ENCODE peak calls at places on chromosomes 13 and 19, in four cellular contexts. One of them, this sample, is unnamed.

GRCh38 chr19:30739394-30739793 is 367.2 kb downstream of the ZNF536 start:
- DNase-seq in progenitor cell of endocrine pancreas: no peak
- DNase-seq in endodermal cell: no peak
- DNase-seq in ascending aorta: no peak
- DNase-seq in this sample: no peak

GRCh38 chr19:50982186-50982585 is 1.5 kb downstream of the KLK7 start:
- DNase-seq in endodermal cell: peak; percentile 52
- DNase-seq in progenitor cell of endocrine pancreas: no peak
- DNase-seq in ascending aorta: no peak
- DNase-seq in this sample: no peak

GRCh38 chr13:44471686-44472085 is 98.1 kb downstream of the SERP2 start:
- DNase-seq in progenitor cell of endocrine pancreas: no peak
- DNase-seq in endodermal cell: no peak
- DNase-seq in ascending aorta: no peak
- DNase-seq in this sample: no peak

GRCh38 chr13:93227906-93228801 is 1.5 kb downstream of the GPC6 start:
- DNase-seq in ascending aorta: peak; percentile 81
- DNase-seq in progenitor cell of endocrine pancreas: peak; percentile 71
- DNase-seq in endodermal cell: peak; percentile 89
- DNase-seq in this sample: peak; percentile 49

GRCh38 chr13:111079375-111079774 is 35.7 kb upstream of the ARHGEF7 start:
- DNase-seq in ascending aorta: no peak
- DNase-seq in progenitor cell of endocrine pancreas: no peak
- DNase-seq in endodermal cell: no peak
- DNase-seq in this sample: no peak

GRCh38 chr19:16308081-16308480 is 16.5 kb upstream of the KLF2 start:
- DNase-seq in progenitor cell of endocrine pancreas: no peak
- DNase-seq in endodermal cell: no peak
- DNase-seq in ascending aorta: no peak
- DNase-seq in this sample: no peak

GRCh38 chr19:42628411-42629135 is 33.8 kb upstream of the CEACAM8 start:
- DNase-seq in endodermal cell: no peak
- DNase-seq in ascending aorta: no peak
- DNase-seq in progenitor cell of endocrine pancreas: no peak
- DNase-seq in this sample: no peak

GRCh38 chr13:45341799-45342584 is 1.0 kb upstream of the TPT1 start:
- DNase-seq in progenitor cell of endocrine pancreas: no peak
- DNase-seq in endodermal cell: no peak
- DNase-seq in ascending aorta: peak; percentile 88
- DNase-seq in this sample: no peak

GRCh38 chr19:47273313-47274070 is 1.2 kb upstream of the INAFM1 start:
- DNase-seq in ascending aorta: peak; percentile 97
- DNase-seq in progenitor cell of endocrine pancreas: peak; percentile 78
- DNase-seq in endodermal cell: peak; percentile 98
- DNase-seq in this sample: peak; percentile 84

GRCh38 chr13:110102053-110102452 is 204.9 kb downstream of the COL4A1 start:
- DNase-seq in endodermal cell: no peak
- DNase-seq in ascending aorta: no peak
- DNase-seq in progenitor cell of endocrine pancreas: no peak
- DNase-seq in this sample: no peak

GRCh38 chr19:17441241-17442135 is 7.0 kb downstream of the TMEM221 start:
- DNase-seq in progenitor cell of endocrine pancreas: no peak
- DNase-seq in ascending aorta: no peak
- DNase-seq in endodermal cell: peak; percentile 74
- DNase-seq in this sample: no peak

GRCh38 chr13:32577032-32577431 is 9.2 kb upstream of the PDS5B start:
- DNase-seq in endodermal cell: no peak
- DNase-seq in progenitor cell of endocrine pancreas: no peak
- DNase-seq in ascending aorta: no peak
- DNase-seq in this sample: no peak

GRCh38 chr13:95791084-95791722 is 114.3 kb downstream of the DNAJC3 start:
- DNase-seq in progenitor cell of endocrine pancreas: no peak
- DNase-seq in endodermal cell: no peak
- DNase-seq in ascending aorta: no peak
- DNase-seq in this sample: no peak

GRCh38 chr13:30745917-30746686 is 10.8 kb downstream of the ALOX5AP start:
- DNase-seq in endodermal cell: no peak
- DNase-seq in progenitor cell of endocrine pancreas: no peak
- DNase-seq in ascending aorta: no peak
- DNase-seq in this sample: no peak

DNA sequence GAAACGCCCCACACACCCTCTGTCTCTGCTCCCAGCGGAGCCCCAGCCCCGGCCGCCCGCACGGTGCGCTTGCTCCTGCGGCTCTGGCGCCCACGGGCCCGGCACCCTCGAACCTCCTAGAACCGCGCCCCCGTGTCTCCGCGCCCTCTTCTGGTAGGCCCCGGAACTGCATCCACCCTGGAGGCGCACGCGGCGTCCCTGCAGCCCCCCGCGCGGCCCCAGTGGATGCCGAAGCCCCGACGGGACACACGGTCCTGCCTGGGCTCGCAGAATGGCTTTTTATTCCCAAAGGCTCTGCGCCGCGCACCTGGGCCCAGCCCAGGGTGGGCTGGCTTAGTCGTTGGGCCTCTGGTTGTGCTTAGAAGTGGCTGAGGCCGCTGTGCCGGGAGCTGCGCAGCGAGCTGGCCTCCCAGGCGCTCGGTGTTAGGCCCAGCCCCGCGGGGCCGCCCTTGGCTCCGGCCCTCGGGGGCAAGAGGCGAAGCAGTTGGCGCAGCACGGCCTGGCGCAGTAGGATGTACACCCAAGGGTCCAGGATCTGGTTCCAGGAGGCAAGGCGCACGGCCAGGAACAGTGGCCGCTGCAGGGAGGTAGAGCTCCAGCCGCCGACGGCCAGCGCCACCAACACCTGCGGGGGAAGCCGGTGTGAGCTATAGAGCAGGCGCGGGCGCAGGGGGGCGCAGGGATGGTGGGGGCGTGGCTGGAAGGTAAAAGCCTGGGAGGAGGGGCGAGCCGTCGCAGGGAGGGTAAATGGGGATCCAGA is 2.8 kb downstream of the PTGER1 start:
- DNase-seq in ascending aorta: peak; percentile 79
- DNase-seq in progenitor cell of endocrine pancreas: peak; percentile 88
- DNase-seq in endodermal cell: peak; percentile 95
- DNase-seq in this sample: peak; percentile 96
- TF ChIP-seq CTCF in ascending aorta: peak; percentile 94
- TF ChIP-seq CTCF in progenitor cell of endocrine pancreas: peak; percentile 97
- TF ChIP-seq CTCF in endodermal cell: peak; percentile 98
- TF ChIP-seq CTCF in this sample: peak; percentile 98

GRCh38 chr19:35090160-35090794 is 25.3 kb upstream of the FXYD3 start:
- DNase-seq in ascending aorta: no peak
- DNase-seq in endodermal cell: peak; percentile 84
- DNase-seq in progenitor cell of endocrine pancreas: peak; percentile 28
- DNase-seq in this sample: no peak

GRCh38 chr19:35093430-35093829 is 22.2 kb upstream of the FXYD3 start:
- DNase-seq in progenitor cell of endocrine pancreas: no peak
- DNase-seq in endodermal cell: no peak
- DNase-seq in ascending aorta: no peak
- DNase-seq in this sample: no peak

GRCh38 chr19:35088514-35088913 is 27.1 kb upstream of the FXYD3 start:
- DNase-seq in progenitor cell of endocrine pancreas: no peak
- DNase-seq in ascending aorta: no peak
- DNase-seq in endodermal cell: no peak
- DNase-seq in this sample: no peak

GRCh38 chr19:35089554-35089953 is 26.1 kb upstream of the FXYD3 start:
- DNase-seq in progenitor cell of endocrine pancreas: no peak
- DNase-seq in ascending aorta: no peak
- DNase-seq in endodermal cell: no peak
- DNase-seq in this sample: no peak

GRCh38 chr19:35090795-35091214 is 24.8 kb upstream of the FXYD3 start:
- DNase-seq in ascending aorta: no peak
- DNase-seq in endodermal cell: peak; percentile 80
- DNase-seq in progenitor cell of endocrine pancreas: no peak
- DNase-seq in this sample: no peak
- TF ChIP-seq CTCF in ascending aorta: no peak
- TF ChIP-seq CTCF in endodermal cell: peak; percentile 6
- TF ChIP-seq CTCF in progenitor cell of endocrine pancreas: no peak
- TF ChIP-seq CTCF in this sample: peak; percentile 48

DNA sequence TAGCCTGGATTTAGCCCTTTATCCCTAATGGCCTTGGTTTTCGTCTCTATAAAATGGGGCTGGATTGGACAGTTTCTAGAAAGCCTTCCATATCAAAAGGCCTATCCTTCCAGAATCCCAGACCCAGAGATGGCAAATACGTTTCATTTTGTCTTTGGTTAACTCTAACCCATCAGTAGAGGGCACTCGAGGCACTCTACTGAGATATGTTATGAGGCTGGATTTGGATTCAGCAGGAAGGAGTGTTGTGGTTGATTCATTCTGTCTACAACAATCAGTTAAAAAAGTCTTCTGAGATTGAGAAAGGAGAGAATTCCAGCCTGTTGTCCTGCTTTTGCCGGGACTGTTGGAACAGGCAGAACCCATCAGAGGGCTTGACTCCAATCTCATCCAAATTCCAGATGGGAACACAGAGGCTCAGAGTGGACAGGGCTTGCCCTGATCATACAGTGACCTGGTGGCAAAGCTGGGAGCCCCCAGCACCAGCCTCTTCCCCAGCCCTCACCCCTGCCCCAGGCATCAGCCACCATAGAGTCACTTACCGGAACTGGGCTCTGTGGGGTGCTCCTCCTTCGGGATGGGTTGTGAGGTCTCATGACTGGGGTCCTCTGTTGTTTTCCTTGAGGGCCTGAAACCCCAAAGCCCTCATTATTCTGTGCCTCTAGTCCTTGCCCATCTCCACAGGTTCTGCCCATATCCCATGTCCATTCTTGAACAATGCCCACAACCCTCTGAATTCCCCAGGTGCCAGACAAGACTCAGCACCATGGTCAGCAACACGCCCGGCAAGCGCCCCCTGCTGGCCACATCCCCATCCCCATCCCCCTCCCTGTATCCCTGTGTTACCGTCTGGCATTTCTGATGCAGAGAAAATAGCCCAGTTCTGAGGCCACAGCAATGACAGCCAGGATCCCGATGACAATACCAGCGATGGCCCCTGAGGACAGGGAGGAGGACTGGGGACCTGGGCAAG is 12.3 kb upstream of the ZNF180 start:
- DNase-seq in endodermal cell: peak; percentile 94
- DNase-seq in ascending aorta: no peak
- DNase-seq in progenitor cell of endocrine pancreas: peak; percentile 55
- DNase-seq in this sample: peak; percentile 43
- TF ChIP-seq CTCF in endodermal cell: peak; percentile 84
- TF ChIP-seq CTCF in ascending aorta: no peak
- TF ChIP-seq CTCF in progenitor cell of endocrine pancreas: peak; percentile 67
- TF ChIP-seq CTCF in this sample: peak; percentile 46

DNA sequence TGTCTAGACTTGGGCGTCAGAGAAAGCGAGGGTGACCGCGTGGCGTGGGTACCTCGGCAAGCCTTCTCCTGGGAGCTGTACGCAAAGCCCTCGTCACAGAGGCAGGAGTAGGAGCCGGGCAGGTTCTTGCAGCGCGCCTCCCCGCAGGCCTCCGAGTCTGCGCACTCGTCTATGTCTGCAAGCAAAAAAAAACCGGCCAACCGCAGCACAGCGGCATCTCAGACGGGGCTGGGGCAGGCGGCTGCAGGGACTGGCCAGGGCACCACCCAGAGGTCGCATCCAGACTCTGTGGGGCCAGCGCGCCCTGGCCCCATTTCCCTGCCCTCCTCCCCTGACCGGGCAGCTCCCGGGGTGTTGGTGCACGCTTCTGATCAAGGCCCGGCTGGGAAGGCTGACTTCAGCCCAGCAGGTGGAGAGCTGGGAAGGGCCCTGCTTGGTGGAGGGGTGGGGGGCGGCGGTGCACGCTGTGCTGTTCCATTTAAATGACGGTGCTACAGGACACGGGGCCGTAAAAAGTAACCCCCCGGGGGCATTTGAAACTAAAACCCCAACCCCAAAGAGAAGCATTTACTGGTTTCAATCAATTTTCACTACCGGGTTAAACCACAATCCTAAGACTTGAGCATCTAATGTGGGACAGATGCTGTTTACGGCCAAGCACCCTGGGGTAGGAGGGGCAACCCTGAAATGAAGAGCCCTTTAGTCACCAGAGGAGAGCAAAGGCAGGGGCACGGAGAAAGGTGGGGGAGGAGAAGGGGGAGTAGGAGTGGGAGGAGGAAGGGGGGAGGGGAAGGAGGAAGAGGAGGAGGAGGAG is 28.2 kb downstream of the GAS6 start:
- DNase-seq in progenitor cell of endocrine pancreas: no peak
- DNase-seq in endodermal cell: no peak
- DNase-seq in ascending aorta: no peak
- DNase-seq in this sample: no peak
- TF ChIP-seq CTCF in progenitor cell of endocrine pancreas: no peak
- TF ChIP-seq CTCF in endodermal cell: no peak
- TF ChIP-seq CTCF in ascending aorta: no peak
- TF ChIP-seq CTCF in this sample: no peak

GRCh38 chr19:4362871-4363545 is 19.6 kb downstream of the MPND start:
- DNase-seq in endodermal cell: peak; percentile 79
- DNase-seq in progenitor cell of endocrine pancreas: no peak
- DNase-seq in ascending aorta: no peak
- DNase-seq in this sample: no peak
- TF ChIP-seq CTCF in endodermal cell: peak; percentile 61
- TF ChIP-seq CTCF in progenitor cell of endocrine pancreas: no peak
- TF ChIP-seq CTCF in ascending aorta: no peak
- TF ChIP-seq CTCF in this sample: no peak

DNA sequence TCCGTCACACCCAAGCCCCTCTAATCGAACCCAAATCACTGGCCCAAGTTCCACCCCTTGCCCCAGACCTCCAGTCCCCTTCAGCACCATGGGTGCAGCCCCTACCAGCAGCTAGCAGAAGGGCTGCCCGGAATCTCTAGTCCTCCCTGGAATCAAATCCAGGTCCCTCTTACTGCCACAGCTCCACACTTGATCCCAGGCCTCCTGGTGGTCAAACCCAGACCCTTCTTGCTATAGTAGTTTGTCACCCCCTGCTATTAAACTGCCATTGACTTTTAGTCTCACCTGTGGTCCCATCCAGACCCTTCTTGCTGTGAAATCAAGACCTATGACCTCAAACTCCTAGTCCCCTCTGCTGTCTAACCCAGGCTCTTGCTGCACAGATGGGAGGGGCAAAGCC is 8.7 kb downstream of the HIPK4 start:
- DNase-seq in ascending aorta: no peak
- DNase-seq in endodermal cell: peak; percentile 72
- DNase-seq in progenitor cell of endocrine pancreas: no peak
- DNase-seq in this sample: no peak
- TF ChIP-seq CTCF in ascending aorta: no peak
- TF ChIP-seq CTCF in endodermal cell: peak; percentile 72
- TF ChIP-seq CTCF in progenitor cell of endocrine pancreas: peak; percentile 20
- TF ChIP-seq CTCF in this sample: no peak